ENCODE peak calls at places on chromosomes 5 and 9, in four cellular contexts. L, G, R and B are unnamed samples.

GRCh38 chr5:68883441-68883840 is 210.4 kb upstream of the SLC30A5 start:
- DNase-seq in L (no peak), G (no peak), R (no peak), B (no peak)

GRCh38 chr5:76601470-76601869 is 21.7 kb downstream of the F2RL2 start:
- DNase-seq in L (no peak), G (peak), R (peak), B (no peak)

GRCh38 chr5:94802450-94802849 is 184.0 kb downstream of the SLF1 start:
- DNase-seq in L (no peak), G (peak), R (no peak), B (no peak)

GRCh38 chr5:179906294-179906794 is 1.4 kb downstream of the TBC1D9B start:
- DNase-seq in L (no peak), G (no peak), R (no peak), B (no peak)

GRCh38 chr5:133861161-133861737 is 107.2 kb downstream of the C5orf15 start:
- DNase-seq in L (no peak), G (no peak), R (no peak), B (no peak)

GRCh38 chr5:74149395-74149794 is 491.1 kb downstream of the ENC1 start:
- DNase-seq in L (no peak), G (peak), R (no peak), B (no peak)

GRCh38 chr5:4662845-4663244 is 477.3 kb upstream of the ADAMTS16 start:
- DNase-seq in L (no peak), G (peak), R (no peak), B (no peak)

GRCh38 chr5:14063117-14063516 is 80.0 kb upstream of the TRIO start:
- DNase-seq in L (no peak), G (peak), R (no peak), B (no peak)

GRCh38 chr5:133029321-133029720 is 3.0 kb upstream of the ZCCHC10 start:
- DNase-seq in L (no peak), G (no peak), R (no peak), B (no peak)

GRCh38 chr9:36572515-36573418 is at the start of gene MELK:
- DNase-seq in L (peak), G (peak), R (peak), B (peak)

GRCh38 chr9:93681316-93682154 is 105.2 kb downstream of the PHF2 start:
- DNase-seq in L (no peak), G (no peak), R (no peak), B (peak)

GRCh38 chr9:93678199-93679019 is 102.0 kb downstream of the PHF2 start:
- DNase-seq in L (no peak), G (no peak), R (no peak), B (no peak)

GRCh38 chr9:93682155-93682968 is 106.0 kb downstream of the PHF2 start:
- DNase-seq in L (peak), G (peak), R (peak), B (peak)

GRCh38 chr9:93679536-93680444 is 103.4 kb downstream of the PHF2 start:
- DNase-seq in L (no peak), G (no peak), R (no peak), B (peak)

DNA sequence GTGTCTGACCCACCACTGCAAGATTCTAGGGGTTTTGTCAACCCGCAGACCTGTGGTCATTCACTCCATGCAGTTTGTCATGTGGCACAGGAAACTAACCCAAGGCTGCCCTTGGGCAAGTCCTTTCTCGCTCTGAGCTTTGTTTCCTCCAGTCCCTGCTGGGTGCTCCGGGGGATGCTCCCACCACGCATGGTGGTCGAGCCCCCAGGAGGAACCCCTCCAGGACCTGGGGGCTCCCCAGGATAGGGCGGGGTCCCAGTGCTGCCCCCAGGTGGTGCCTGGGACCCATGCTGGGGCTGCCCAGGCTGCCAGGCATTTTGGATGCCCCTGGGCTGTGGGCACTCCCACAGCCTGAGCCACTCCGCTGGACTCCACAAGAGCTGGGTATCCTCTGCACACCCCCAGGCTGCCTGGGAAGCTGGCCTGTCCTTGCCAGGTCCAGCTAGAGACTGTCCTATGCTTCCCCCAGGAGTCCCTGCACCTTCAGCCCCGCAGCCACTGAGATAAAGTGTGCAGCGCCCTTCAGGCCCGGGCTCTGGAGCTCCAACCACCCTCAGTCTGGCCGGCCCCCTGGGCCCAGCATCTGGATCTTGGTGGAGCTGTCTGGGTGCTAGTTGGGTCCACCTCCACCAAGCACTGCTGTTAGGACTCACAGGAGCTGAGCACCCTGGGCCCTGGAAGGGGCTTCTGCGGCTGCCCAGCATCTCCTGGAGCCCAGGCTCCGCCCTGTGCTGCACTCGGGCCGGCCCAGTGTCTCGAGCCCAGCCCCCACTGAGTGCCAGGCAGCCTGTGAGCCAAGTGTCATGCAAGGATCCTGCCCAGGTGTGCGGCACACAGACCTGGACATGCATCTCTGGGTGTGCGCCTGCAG is 104.3 kb downstream of the PHF2 start:
- DNase-seq in L (no peak), G (no peak), R (peak), B (peak)
- TF ChIP-seq CTCF in L (no peak), G (peak), R (no peak), B (no peak)

GRCh38 chr9:135923508-135923907 is 16.2 kb upstream of the CAMSAP1 start:
- DNase-seq in L (no peak), G (no peak), R (no peak), B (no peak)

GRCh38 chr9:135926402-135927194 is 19.3 kb upstream of the CAMSAP1 start:
- DNase-seq in L (peak), G (peak), R (no peak), B (no peak)

GRCh38 chr9:135927195-135928013 is 20.1 kb upstream of the CAMSAP1 start:
- DNase-seq in L (no peak), G (no peak), R (no peak), B (no peak)

GRCh38 chr9:135925496-135926133 is 18.3 kb upstream of the CAMSAP1 start:
- DNase-seq in L (no peak), G (peak), R (peak), B (no peak)

DNA sequence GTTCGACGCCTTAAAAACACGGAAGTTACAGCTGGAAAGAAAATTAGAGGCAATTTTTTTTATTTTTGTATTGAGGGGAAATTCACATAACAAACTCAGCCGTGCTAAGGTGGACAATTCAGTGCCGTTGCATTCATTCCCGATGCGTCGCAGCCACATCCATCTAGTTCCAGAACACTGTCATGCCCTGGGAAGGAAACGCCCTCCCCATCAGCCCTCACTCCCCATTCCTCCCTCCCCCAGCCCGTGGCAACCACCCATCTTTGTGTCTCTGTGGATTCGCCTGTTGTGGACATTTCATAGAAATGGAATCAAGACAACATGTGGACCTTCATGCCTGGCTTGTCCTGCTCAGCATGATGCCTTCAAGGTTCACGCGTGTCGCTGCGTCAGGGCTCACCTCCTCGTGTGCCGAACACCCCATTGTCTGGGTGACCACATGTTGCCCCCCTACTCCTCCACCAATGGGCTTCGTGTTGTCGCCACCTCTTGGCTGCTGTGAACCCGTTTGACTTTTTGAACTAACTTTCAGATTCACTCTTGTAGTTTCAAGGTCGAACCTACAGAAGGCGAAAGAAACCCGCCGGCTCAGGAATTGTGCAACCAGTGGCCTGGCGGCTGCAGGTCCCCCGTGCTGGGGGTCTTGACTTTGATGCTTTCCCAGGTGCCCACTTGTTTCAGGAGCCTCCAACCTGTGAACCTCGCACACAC is 17.4 kb upstream of the CAMSAP1 start:
- DNase-seq in L (no peak), G (no peak), R (no peak), B (no peak)
- TF ChIP-seq CTCF in L (no peak), G (no peak), R (no peak), B (no peak)

DNA sequence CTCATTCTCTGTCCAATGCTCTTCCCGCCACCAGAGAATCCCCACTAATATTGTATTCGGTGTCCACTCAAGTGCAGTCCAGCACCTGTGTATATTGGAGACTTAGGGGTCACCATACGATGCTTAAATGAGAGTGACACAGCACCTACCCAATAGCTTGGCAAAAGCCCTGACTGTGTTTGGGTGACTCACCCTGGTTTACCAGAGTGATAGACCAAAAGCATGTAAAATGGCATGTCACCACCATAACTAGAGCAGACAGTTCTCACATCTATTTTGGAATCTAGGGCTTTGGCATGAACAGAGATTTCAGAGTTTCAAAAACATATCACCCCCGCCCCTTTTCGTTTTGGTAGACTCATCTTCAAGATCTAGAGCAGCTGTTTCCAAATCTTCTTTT is 217.3 kb upstream of the RASEF start:
- DNase-seq in L (no peak), G (peak), R (no peak), B (no peak)
- TF ChIP-seq CTCF in L (no peak), G (no peak), R (no peak), B (no peak)

DNA sequence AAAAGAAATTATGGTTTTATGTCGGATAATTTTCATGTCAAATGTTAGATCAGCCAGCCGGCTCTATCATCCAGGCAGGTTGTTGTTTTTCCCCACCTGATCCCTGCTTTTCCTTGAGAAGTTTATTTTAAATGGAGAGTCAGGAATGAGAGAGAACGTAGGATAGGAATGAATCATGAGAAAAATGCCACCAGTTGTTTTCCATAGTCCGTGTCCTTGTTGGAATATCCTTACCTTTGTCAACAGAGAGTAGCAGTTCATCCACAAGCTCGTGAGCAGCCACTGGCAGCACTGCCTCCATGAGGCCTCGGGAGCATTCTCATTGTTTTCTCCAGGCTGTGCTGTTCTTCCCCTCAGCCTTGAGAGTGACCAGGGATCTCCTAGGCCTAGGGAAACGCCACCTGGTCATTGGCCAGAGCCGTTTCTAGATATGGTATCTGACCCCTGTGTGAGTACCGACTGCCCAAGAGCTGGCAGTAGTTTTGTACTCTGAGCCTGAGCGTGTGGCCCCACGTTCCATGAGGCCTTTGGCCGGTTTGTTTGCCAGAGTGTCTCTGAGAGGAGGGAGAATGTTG is 293.3 kb downstream of the FANCC start:
- DNase-seq in L (no peak), G (no peak), R (no peak), B (no peak)
- TF ChIP-seq CTCF in L (no peak), G (no peak), R (no peak), B (no peak)

DNA sequence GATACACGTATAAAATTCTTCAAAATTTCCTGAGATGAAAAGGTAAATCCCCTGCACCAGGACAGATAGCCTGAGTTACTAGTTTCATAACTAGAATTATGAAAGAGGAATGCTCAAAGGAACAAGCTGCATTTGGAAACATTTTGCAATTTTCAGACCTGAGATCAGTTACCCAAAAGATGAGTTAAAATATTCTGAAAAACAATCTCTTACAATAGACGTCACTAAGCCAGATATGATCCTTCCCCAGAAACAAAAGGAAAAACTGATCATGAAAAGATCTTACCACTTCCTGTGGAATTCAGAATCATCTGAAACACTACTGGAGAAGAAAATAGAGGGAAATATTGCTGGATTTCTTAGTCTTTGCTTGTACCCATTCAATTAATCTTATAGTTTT is 204.7 kb downstream of the ARRDC3 start:
- DNase-seq in L (no peak), G (peak), R (no peak), B (no peak)
- TF ChIP-seq CTCF in L (no peak), G (no peak), R (no peak), B (no peak)

GRCh38 chr5:57777174-57777581 is 294.6 kb upstream of the ACTBL2 start:
- DNase-seq in L (no peak), G (no peak), R (no peak), B (no peak)
- TF ChIP-seq CTCF in L (no peak), G (no peak), R (no peak), B (no peak)

GRCh38 chr5:2334686-2335085 is 416.8 kb downstream of the IRX2 start:
- DNase-seq in L (no peak), G (no peak), R (no peak), B (no peak)
- TF ChIP-seq CTCF in L (no peak), G (no peak), R (no peak), B (no peak)

GRCh38 chr5:6634788-6635430 is 1.7 kb downstream of the SRD5A1 start:
- DNase-seq in L (no peak), G (no peak), R (no peak), B (no peak)

GRCh38 chr5:6637022-6637421 is 3.8 kb downstream of the SRD5A1 start:
- DNase-seq in L (no peak), G (no peak), R (no peak), B (no peak)

GRCh38 chr5:6638236-6638635 is 5.0 kb downstream of the SRD5A1 start:
- DNase-seq in L (no peak), G (no peak), R (no peak), B (no peak)

GRCh38 chr5:6637590-6637989 is 4.3 kb downstream of the SRD5A1 start:
- DNase-seq in L (no peak), G (no peak), R (no peak), B (no peak)

DNA sequence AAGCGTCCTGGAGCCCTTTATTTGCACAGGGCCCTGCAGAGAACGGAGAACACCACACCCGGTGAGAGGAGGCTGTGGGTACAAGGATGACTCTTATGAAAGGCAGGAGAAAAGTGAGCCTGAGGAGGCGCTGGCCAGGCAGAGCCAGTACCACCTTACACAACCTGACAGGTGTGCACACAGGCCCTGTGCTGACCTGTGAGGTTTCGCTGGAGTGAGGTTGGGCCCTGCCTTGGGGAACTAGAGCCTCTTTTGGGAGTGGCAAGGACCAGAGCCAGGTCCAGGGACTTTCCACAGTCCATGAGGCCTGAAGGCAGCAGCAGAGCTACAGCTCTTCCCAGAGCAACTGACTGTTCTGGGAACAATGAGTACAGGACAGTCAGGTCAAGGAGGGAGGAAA is 3.1 kb downstream of the SRD5A1 start:
- DNase-seq in L (no peak), G (no peak), R (no peak), B (no peak)
- TF ChIP-seq CTCF in L (no peak), G (no peak), R (no peak), B (no peak)

DNA sequence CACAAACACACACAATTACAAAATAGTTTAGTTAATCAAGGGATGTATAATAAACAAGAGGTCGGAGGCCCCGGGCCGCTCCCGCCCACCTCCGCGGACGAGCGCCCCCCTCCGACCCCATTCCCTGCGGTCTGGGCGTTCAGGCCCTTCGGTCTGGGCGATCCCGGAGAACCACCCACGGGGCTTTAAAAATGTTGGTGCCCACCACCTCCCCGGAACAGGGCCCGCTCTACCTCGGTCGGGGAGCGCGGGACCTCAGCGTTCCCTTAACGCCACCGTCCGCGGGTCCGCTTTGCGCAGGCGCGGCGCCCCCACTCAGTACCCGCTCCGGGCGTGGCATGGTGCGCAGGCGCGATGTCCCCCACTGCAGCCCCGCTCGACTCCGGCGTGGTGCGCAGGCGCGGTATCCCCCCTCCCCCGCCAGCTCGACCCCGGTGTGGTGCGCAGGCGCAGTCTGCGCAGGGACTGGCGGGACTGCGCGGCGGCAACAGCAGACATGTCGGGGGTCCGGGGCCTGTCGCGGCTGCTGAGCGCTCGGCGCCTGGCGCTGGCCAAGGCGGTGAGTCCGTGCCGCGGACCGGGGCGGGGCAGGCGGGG is at the start of the genes CCDC127 and SDHA:
- DNase-seq in L (peak), G (peak), R (peak), B (peak)
- TF ChIP-seq CTCF in L (peak), G (peak), R (peak), B (no peak)

DNA sequence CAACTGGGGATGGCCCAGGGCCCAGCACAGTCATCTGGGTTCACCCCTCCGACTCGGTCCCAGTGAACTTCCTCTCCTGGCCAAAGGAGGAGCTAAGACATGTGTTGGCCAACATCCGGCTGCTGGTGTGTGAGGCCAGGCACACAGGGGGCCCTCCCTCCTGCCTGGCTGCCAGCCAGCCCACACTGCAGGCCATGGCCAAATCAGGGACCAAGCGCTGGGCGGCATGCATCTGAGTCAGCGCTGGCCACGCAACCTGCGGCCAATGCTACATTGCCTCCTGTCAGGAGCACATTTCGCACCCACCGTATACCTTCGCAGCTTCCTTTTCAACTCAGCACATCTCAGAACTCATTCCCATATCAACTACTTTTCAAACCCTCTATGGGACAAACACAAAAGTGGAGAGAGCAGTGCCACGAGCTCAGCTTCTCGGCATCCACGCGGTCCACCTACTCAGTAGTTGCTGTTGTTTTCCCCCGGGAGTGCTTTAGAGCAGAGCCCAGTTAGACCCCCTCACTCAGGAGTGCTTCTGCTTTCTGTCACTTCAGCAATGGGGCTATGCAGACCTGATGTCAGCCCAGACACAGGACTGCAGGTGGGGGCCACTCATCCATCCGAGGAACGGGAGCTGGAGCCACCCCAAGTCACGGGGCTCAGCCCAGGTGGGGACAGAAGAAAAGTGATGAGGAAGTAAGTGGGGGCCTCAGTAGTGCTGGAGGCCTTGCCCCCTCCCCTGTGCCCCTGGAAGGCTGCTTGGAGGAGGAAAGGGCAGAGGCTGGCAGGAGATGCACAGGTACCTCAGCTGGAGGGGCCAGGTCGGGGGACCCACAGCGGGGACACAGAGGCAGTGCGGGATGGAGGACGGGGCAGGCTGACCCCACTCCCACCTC is 13.9 kb downstream of the NINJ1 start:
- DNase-seq in L (no peak), G (peak), R (peak), B (peak)
- TF ChIP-seq CTCF in L (peak), G (peak), R (no peak), B (no peak)